ENCODE peak calls at places on chromosomes 2 and 18, in four cellular contexts. O is adrenal gland, A is fibroblast of pulmonary artery, W is heart left ventricle. J is an unnamed sample.

GRCh38 chr2:949894-950626 is 589 bp upstream of the SNTG2 start:
- DNase-seq in O (no peak), W (no peak), A (no peak), J (no peak)

GRCh38 chr2:235270951-235271350 is 222.9 kb upstream of the AGAP1 start:
- DNase-seq in W (no peak), A (peak; percentile 63), O (no peak), J (peak; percentile 82)

GRCh38 chr2:210617732-210618330 is 61.4 kb downstream of the CPS1 start:
- DNase-seq in O (no peak), W (no peak), A (peak; percentile 68), J (peak; percentile 57)

GRCh38 chr2:189836644-189837043 is 52.4 kb downstream of the PMS1 start:
- DNase-seq in W (no peak), O (no peak), A (peak; percentile 61), J (peak; percentile 73)

GRCh38 chr2:138744709-138745108 is 35.5 kb downstream of the NXPH2 start:
- DNase-seq in W (no peak), A (no peak), O (no peak), J (no peak)

GRCh38 chr2:239148495-239149200 is 252.2 kb downstream of the HDAC4 start:
- DNase-seq in O (no peak), W (no peak), A (no peak), J (no peak)

GRCh38 chr2:128271186-128271890 is 47.3 kb downstream of the HS6ST1 start:
- DNase-seq in W (peak; percentile 9), O (peak; percentile 33), A (no peak), J (no peak)

GRCh38 chr2:98896416-98896815 is 39.6 kb downstream of the CRACDL start:
- DNase-seq in A (no peak), W (no peak), O (no peak), J (no peak)

GRCh38 chr2:164841719-164842623 is at the start of gene COBLL1:
- DNase-seq in O (peak; percentile 89), W (peak; percentile 84), A (peak; percentile 65), J (peak; percentile 61)

GRCh38 chr2:46990231-46990588 is 74.6 kb upstream of the MCFD2 start:
- DNase-seq in A (no peak), W (no peak), O (no peak), J (no peak)

GRCh38 chr2:88765154-88765948 is 73.9 kb downstream of the RPIA start:
- DNase-seq in A (peak; percentile 10), O (no peak), W (no peak), J (peak; percentile 14)

GRCh38 chr2:109373791-109374547 is 239.8 kb downstream of the SEPTIN10 start:
- DNase-seq in W (no peak), O (peak; percentile 15), A (no peak), J (no peak)

GRCh38 chr2:231666171-231667095 is 41.9 kb upstream of the PTMA start:
- DNase-seq in O (peak; percentile 76), W (peak; percentile 95), A (peak; percentile 94), J (peak; percentile 93)

GRCh38 chr2:173199303-173199702 is 123.7 kb downstream of the MAP3K20 start:
- DNase-seq in A (no peak), W (no peak), O (no peak), J (peak; percentile 33)

GRCh38 chr2:26164231-26164630 is 8.7 kb upstream of the GAREM2 start:
- DNase-seq in A (no peak), W (no peak), O (peak; percentile 5), J (no peak)

GRCh38 chr2:205323929-205324328 is 358.4 kb upstream of the NRP2 start:
- DNase-seq in O (no peak), A (peak; percentile 30), W (no peak), J (peak; percentile 32)

GRCh38 chr2:135819211-135819610 is 17.8 kb downstream of the LCT start:
- DNase-seq in O (no peak), A (peak; percentile 35), W (no peak), J (peak; percentile 58)

GRCh38 chr18:60196818-60197217 is 175.8 kb downstream of the MC4R start:
- DNase-seq in A (no peak), O (no peak), W (no peak), J (no peak)

GRCh38 chr2:222859786-222860726 is 780 bp upstream of the ACSL3 start:
- DNase-seq in W (peak; percentile 56), A (peak; percentile 84), O (peak; percentile 70), J (peak; percentile 93)

GRCh38 chr2:58427572-58428285 is 186.6 kb upstream of the FANCL start:
- DNase-seq in W (no peak), O (peak; percentile 30), A (peak; percentile 27), J (peak; percentile 16)

GRCh38 chr2:26769501-26769850 is 5.4 kb downstream of the SLC35F6 start:
- DNase-seq in A (no peak), O (no peak), W (no peak), J (no peak)

GRCh38 chr2:20352230-20353216 is 1.9 kb upstream of the PUM2 start:
- DNase-seq in O (no peak), A (no peak), W (no peak), J (no peak)
- H3K4me3 ChIP-seq in O (no peak overlapping the region), A (no peak overlapping the region), W (no peak overlapping the region), J (no peak overlapping the region)

DNA sequence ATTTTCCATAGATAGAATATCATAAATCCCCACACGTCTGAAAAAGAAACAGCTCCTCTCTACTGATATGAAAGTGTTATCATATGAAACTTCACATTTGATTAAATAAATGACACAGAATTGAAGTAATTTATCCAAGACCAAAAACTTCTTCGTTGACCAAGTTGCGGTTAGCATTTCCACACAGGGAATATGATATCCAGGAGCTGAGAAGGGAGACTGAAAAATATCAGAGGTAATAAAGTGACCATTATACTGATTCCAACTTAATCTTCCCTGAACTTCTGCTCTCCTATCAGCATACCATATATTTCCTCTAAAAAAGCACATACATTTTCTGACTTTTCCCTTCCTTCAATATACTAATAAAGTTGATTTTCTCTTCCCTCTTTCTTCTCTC is 356.2 kb upstream of the CHST9 start:
- DNase-seq in W (no peak), A (no peak), O (no peak), J (no peak)
- TF ChIP-seq CTCF in W (no peak), A (no peak), O (no peak), J (no peak)

GRCh38 chr2:74009577-74009976 is 24.9 kb downstream of the TET3 start:
- DNase-seq in O (no peak), A (no peak), W (no peak), J (no peak)
- H3K4me3 ChIP-seq in O (no peak overlapping the region), A (no peak overlapping the region), W (no peak overlapping the region), J (no peak overlapping the region)

DNA sequence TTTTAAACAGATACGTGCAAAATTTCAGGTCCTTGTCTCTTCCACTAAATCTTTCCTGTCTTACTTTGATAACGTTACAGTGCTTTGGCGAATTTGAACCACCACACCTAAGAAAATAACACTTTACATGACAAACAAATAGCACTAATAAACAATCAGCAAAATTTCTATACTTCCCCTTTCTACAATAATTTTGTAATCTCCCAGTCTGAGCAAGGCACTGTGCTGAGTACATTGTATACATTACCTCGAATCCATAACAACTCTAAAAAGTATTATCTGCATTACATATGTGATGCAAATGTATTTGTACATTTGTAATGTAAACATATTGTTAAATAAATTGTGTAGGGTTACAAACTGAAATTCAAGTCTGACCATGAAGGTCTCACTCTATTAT is 49.9 kb downstream of the RTN4 start:
- DNase-seq in O (no peak), A (no peak), W (no peak), J (no peak)
- TF ChIP-seq CTCF in O (no peak), A (no peak), W (no peak), J (no peak)

GRCh38 chr2:101114268-101114783 is 36.9 kb downstream of the TBC1D8 start:
- DNase-seq in A (no peak), W (no peak), O (no peak), J (no peak)
- H3K4me3 ChIP-seq in A (no peak overlapping the region), W (no peak overlapping the region), O (no peak overlapping the region), J (no peak overlapping the region)

GRCh38 chr18:39776766-39777165 is 2178.3 kb upstream of the PIK3C3 start:
- DNase-seq in O (no peak), W (no peak), A (no peak), J (no peak)

GRCh38 chr18:39770399-39770798 is 2184.6 kb upstream of the PIK3C3 start:
- DNase-seq in W (no peak), O (no peak), A (no peak), J (no peak)

GRCh38 chr18:39773656-39774055 is 2181.4 kb upstream of the PIK3C3 start:
- DNase-seq in W (no peak), O (no peak), A (no peak), J (no peak)

GRCh38 chr18:39774957-39775582 is 2180.0 kb upstream of the PIK3C3 start:
- DNase-seq in O (no peak), A (no peak), W (no peak), J (no peak)

GRCh38 chr18:39772155-39772919 is 2182.7 kb upstream of the PIK3C3 start:
- DNase-seq in O (no peak), A (peak; percentile 29), W (no peak), J (peak; percentile 42)
- TF ChIP-seq CTCF in O (no peak), A (no peak), W (no peak), J (no peak)

J was measured in cardiac fibroblast.